ENCODE peak calls at places on chromosome 1, in eight cellular contexts. X, Q, K, A, H, W, N and V are unnamed samples.

GRCh38 chr1:183244466-183244865 is 58.4 kb downstream of the LAMC2 start:
- DNase-seq in X (no peak), Q (no peak), K (no peak), A (no peak), H (peak; percentile 24), W (no peak), N (peak; percentile 97), V (no peak)

GRCh38 chr1:5915587-5916571 is 76.3 kb downstream of the NPHP4 start:
- DNase-seq in X (no peak), Q (peak; percentile 58), K (peak; percentile 45), A (peak; percentile 37), H (peak; percentile 25), W (no peak), N (peak; percentile 24), V (no peak)

GRCh38 chr1:200372095-200372884 is 37.5 kb downstream of the ZNF281 start:
- DNase-seq in X (peak; percentile 12), Q (peak; percentile 80), K (peak; percentile 36), A (peak; percentile 27), H (no peak), W (no peak), N (no peak), V (no peak)

GRCh38 chr1:166905930-166906329 is 29.9 kb upstream of the TADA1 start:
- DNase-seq in X (no peak), Q (peak; percentile 78), K (no peak), A (no peak), H (no peak), W (no peak), N (no peak), V (no peak)

GRCh38 chr1:95003433-95003738 is 69.4 kb downstream of the ALG14 start:
- DNase-seq in X (no peak), Q (no peak), K (no peak), A (no peak), H (no peak), W (no peak), N (no peak), V (no peak)

GRCh38 chr1:154400381-154400801 is 4.8 kb upstream of the IL6R start:
- DNase-seq in X (no peak), Q (no peak), K (no peak), A (no peak), H (no peak), W (no peak), N (peak; percentile 86), V (no peak)

GRCh38 chr1:31183927-31184554 is 55.6 kb downstream of the NKAIN1 start:
- DNase-seq in X (peak; percentile 38), Q (peak; percentile 29), K (peak; percentile 86), A (no peak), H (peak; percentile 74), W (peak; percentile 82), N (peak; percentile 65), V (peak; percentile 48)

GRCh38 chr1:223474804-223475203 is 81.6 kb downstream of the CCDC185 start:
- DNase-seq in X (no peak), Q (no peak), K (no peak), A (no peak), H (no peak), W (no peak), N (peak; percentile 5), V (no peak)

GRCh38 chr1:25257176-25257575 is 9.9 kb upstream of the RSRP1 start:
- DNase-seq in X (no peak), Q (no peak), K (no peak), A (no peak), H (no peak), W (no peak), N (no peak), V (no peak)

GRCh38 chr1:108551157-108551862 is 8.6 kb upstream of the EEIG2 start:
- DNase-seq in X (no peak), Q (no peak), K (no peak), A (no peak), H (no peak), W (no peak), N (peak; percentile 28), V (no peak)

GRCh38 chr1:203480084-203480483 is 4.5 kb downstream of the PRELP start:
- DNase-seq in X (no peak), Q (no peak), K (no peak), A (peak; percentile 36), H (no peak), W (no peak), N (no peak), V (no peak)

GRCh38 chr1:2070800-2071530 is 20.8 kb downstream of the PRKCZ start:
- DNase-seq in X (no peak), Q (no peak), K (no peak), A (no peak), H (no peak), W (no peak), N (no peak), V (no peak)

GRCh38 chr1:98791498-98791897 is 130.0 kb downstream of the SNX7 start:
- DNase-seq in X (no peak), Q (no peak), K (no peak), A (no peak), H (no peak), W (no peak), N (no peak), V (no peak)

GRCh38 chr1:116375884-116376733 is 3.1 kb downstream of the ATP1A1 start:
- DNase-seq in X (peak; percentile 96), Q (peak; percentile 74), K (no peak), A (no peak), H (peak; percentile 29), W (peak; percentile 49), N (peak; percentile 24), V (no peak)

GRCh38 chr1:95041491-95042165 is 31.1 kb downstream of the ALG14 start:
- DNase-seq in X (peak; percentile 75), Q (peak; percentile 83), K (no peak), A (peak; percentile 80), H (peak; percentile 36), W (no peak), N (peak; percentile 63), V (no peak)

GRCh38 chr1:160454371-160455152 is 54.2 kb downstream of the VANGL2 start:
- DNase-seq in X (no peak), Q (no peak), K (no peak), A (no peak), H (no peak), W (no peak), N (no peak), V (no peak)

GRCh38 chr1:192378276-192378675 is 61.5 kb downstream of the RGS21 start:
- DNase-seq in X (no peak), Q (no peak), K (no peak), A (peak; percentile 8), H (no peak), W (no peak), N (no peak), V (no peak)

GRCh38 chr1:228944991-228945390 is 209.7 kb downstream of the RHOU start:
- DNase-seq in X (no peak), Q (peak; percentile 48), K (no peak), A (no peak), H (no peak), W (no peak), N (peak; percentile 48), V (no peak)

GRCh38 chr1:41837691-41838090 is 81.0 kb downstream of the HIVEP3 start:
- DNase-seq in X (no peak), Q (no peak), K (no peak), A (no peak), H (no peak), W (no peak), N (no peak), V (no peak)

DNA sequence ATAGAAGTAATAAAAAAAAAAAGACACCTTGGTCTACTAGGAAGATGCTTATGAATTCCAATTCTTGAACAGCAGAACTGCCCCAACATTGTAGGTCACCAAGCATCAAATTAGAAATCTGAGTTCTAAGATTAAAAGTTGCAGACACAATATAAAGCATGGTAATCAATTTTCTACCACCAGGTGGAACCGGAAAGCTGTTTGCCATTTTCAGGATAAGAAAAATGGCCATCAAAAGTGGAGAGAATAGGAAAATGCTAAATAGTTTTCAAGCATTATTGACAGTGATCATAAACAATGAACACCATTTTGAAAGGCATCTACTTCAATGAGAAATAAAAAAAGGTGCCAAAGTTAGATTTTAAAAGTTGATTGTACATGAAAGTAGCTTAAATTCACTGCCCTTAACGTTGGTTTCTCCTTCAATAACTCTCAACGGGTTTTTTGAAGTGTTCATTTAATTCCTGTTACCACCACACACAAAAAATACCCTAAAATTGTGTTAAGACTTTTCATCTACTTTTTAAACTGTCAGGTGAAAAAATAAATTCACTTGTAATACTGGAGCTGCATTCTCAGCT is 252.9 kb downstream of the KCNT2 start:
- DNase-seq in X (no peak), Q (peak; percentile 36), K (no peak), A (no peak), H (no peak), W (no peak), N (peak; percentile 7), V (no peak)
- TF ChIP-seq CTCF in X (no peak), Q (peak; percentile 58), K (peak; percentile 36), A (peak; percentile 67), H (peak; percentile 17), W (no peak), N (no peak), V (peak; percentile 57)

GRCh38 chr1:60171793-60172192 is 98.2 kb upstream of the C1orf87 start:
- DNase-seq in X (no peak), Q (peak; percentile 63), K (no peak), A (peak; percentile 15), H (no peak), W (no peak), N (no peak), V (no peak)
- TF ChIP-seq CTCF in X (no peak), Q (no peak), K (no peak), A (no peak), H (no peak), W (no peak), N (no peak), V (no peak)

DNA sequence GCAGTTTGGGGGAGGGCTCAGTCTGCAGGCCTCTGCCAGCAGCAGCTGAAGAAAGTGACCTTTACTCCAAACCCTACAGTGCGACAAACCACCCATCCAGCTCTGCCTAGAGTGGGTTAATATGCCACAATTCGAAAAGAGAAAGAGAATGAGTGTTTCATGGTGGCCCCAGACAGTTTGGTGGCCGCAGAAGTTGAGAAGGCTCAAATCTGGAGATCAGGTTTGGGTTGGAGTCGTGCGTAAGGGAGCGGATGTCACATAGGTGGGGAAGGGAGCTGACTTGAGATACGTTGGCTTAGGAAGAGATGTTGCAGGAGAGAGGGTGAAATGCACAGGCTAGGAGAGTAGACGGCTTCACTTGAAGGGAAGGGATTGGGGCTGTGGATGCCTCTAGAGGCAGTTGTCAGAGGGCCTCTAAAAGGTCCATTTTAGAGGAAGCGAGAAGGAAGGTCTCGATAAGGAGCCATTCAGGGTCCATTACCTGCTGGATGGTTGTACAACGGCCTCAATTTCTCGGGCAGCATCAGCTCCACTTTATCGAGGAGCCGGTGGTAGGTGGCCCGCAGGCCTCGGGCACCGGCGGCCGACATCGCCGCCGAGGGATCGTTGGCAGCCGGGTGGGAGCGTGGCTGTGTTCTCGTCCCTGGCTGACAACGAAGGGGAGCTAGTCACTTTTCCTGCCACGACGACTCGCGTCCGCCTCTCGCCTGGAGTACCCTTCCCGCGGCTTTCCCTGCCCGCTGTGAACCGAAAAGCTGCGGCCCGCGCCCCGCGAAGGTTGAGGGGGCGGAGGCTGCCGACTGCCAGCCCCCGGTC is 1.0 kb upstream of the DCAF6 start:
- DNase-seq in X (peak; percentile 23), Q (peak; percentile 44), K (peak; percentile 57), A (no peak), H (peak; percentile 18), W (no peak), N (peak; percentile 59), V (no peak)
- TF ChIP-seq CTCF in X (no peak), Q (no peak), K (no peak), A (no peak), H (no peak), W (no peak), N (no peak), V (no peak)

GRCh38 chr1:36366091-36366661 is 19.5 kb downstream of the STK40 start:
- DNase-seq in X (no peak), Q (peak; percentile 71), K (no peak), A (no peak), H (peak; percentile 57), W (peak; percentile 38), N (no peak), V (peak; percentile 56)
- TF ChIP-seq CTCF in X (no peak), Q (peak; percentile 58), K (peak; percentile 16), A (peak; percentile 25), H (no peak), W (no peak), N (no peak), V (peak; percentile 35)